ENCODE peak calls at places on chromosome 14, in five cellular contexts. One of them, this sample, is unnamed.

GRCh38 chr14:68607081-68607851 is 185.6 kb downstream of the ZFP36L1 start:
- DNase-seq in stomach: peak
- DNase-seq in CD8-positive, alpha-beta memory T cell: no peak
- DNase-seq in fibroblast of villous mesenchyme: peak
- DNase-seq in effector memory CD4-positive, alpha-beta T cell: no peak
- DNase-seq in this sample: no peak

GRCh38 chr14:84482256-84483071 is 1047.5 kb upstream of the FLRT2 start:
- DNase-seq in stomach: no peak
- DNase-seq in CD8-positive, alpha-beta memory T cell: no peak
- DNase-seq in fibroblast of villous mesenchyme: peak
- DNase-seq in effector memory CD4-positive, alpha-beta T cell: no peak
- DNase-seq in this sample: no peak

GRCh38 chr14:34930591-34931069 is 52.2 kb upstream of the SRP54 start:
- DNase-seq in stomach: no peak
- DNase-seq in CD8-positive, alpha-beta memory T cell: no peak
- DNase-seq in fibroblast of villous mesenchyme: no peak
- DNase-seq in effector memory CD4-positive, alpha-beta T cell: peak
- DNase-seq in this sample: no peak

GRCh38 chr14:36591482-36591881 is 9.1 kb upstream of the NKX2-8 start:
- DNase-seq in stomach: no peak
- DNase-seq in CD8-positive, alpha-beta memory T cell: no peak
- DNase-seq in fibroblast of villous mesenchyme: no peak
- DNase-seq in effector memory CD4-positive, alpha-beta T cell: no peak
- DNase-seq in this sample: no peak

GRCh38 chr14:20327005-20327869 is 5.8 kb downstream of the CCNB1IP1 start:
- DNase-seq in stomach: no peak
- DNase-seq in CD8-positive, alpha-beta memory T cell: no peak
- DNase-seq in fibroblast of villous mesenchyme: peak
- DNase-seq in effector memory CD4-positive, alpha-beta T cell: no peak
- DNase-seq in this sample: no peak

GRCh38 chr14:22428681-22429315 is 160.2 kb downstream of the DAD1 start:
- DNase-seq in stomach: no peak
- DNase-seq in CD8-positive, alpha-beta memory T cell: no peak
- DNase-seq in fibroblast of villous mesenchyme: peak
- DNase-seq in effector memory CD4-positive, alpha-beta T cell: no peak
- DNase-seq in this sample: no peak

GRCh38 chr14:79920180-79920579 is 291.1 kb downstream of the DIO2 start:
- DNase-seq in stomach: no peak
- DNase-seq in CD8-positive, alpha-beta memory T cell: no peak
- DNase-seq in fibroblast of villous mesenchyme: no peak
- DNase-seq in effector memory CD4-positive, alpha-beta T cell: no peak
- DNase-seq in this sample: no peak

GRCh38 chr14:96592591-96593388 is 90.6 kb downstream of the PAPOLA start:
- DNase-seq in stomach: peak
- DNase-seq in CD8-positive, alpha-beta memory T cell: peak
- DNase-seq in fibroblast of villous mesenchyme: peak
- DNase-seq in effector memory CD4-positive, alpha-beta T cell: peak
- DNase-seq in this sample: no peak

GRCh38 chr14:101200008-101200649 is 296.6 kb upstream of the RTL1 start:
- DNase-seq in stomach: no peak
- DNase-seq in CD8-positive, alpha-beta memory T cell: no peak
- DNase-seq in fibroblast of villous mesenchyme: no peak
- DNase-seq in effector memory CD4-positive, alpha-beta T cell: no peak
- DNase-seq in this sample: no peak

GRCh38 chr14:48563465-48563864 is 888.1 kb upstream of the MDGA2 start:
- DNase-seq in stomach: no peak
- DNase-seq in CD8-positive, alpha-beta memory T cell: no peak
- DNase-seq in fibroblast of villous mesenchyme: no peak
- DNase-seq in effector memory CD4-positive, alpha-beta T cell: no peak
- DNase-seq in this sample: no peak

GRCh38 chr14:48333221-48333910 is 658.0 kb upstream of the MDGA2 start:
- DNase-seq in stomach: no peak
- DNase-seq in CD8-positive, alpha-beta memory T cell: no peak
- DNase-seq in fibroblast of villous mesenchyme: no peak
- DNase-seq in effector memory CD4-positive, alpha-beta T cell: no peak
- DNase-seq in this sample: no peak

GRCh38 chr14:54637829-54638446 is 71.0 kb downstream of the SAMD4A start:
- DNase-seq in stomach: no peak
- DNase-seq in CD8-positive, alpha-beta memory T cell: no peak
- DNase-seq in fibroblast of villous mesenchyme: peak
- DNase-seq in effector memory CD4-positive, alpha-beta T cell: no peak
- DNase-seq in this sample: no peak

GRCh38 chr14:38254565-38255407 is 1.1 kb downstream of the CLEC14A start:
- DNase-seq in stomach: peak
- DNase-seq in CD8-positive, alpha-beta memory T cell: no peak
- DNase-seq in fibroblast of villous mesenchyme: peak
- DNase-seq in effector memory CD4-positive, alpha-beta T cell: no peak
- DNase-seq in this sample: no peak

GRCh38 chr14:101561145-101561896 is at the start of gene DIO3:
- DNase-seq in stomach: no peak
- DNase-seq in CD8-positive, alpha-beta memory T cell: no peak
- DNase-seq in fibroblast of villous mesenchyme: peak
- DNase-seq in effector memory CD4-positive, alpha-beta T cell: no peak
- DNase-seq in this sample: no peak

GRCh38 chr14:67221982-67222328 is 19.3 kb upstream of the PALS1 start:
- DNase-seq in stomach: no peak
- DNase-seq in CD8-positive, alpha-beta memory T cell: no peak
- DNase-seq in fibroblast of villous mesenchyme: no peak
- DNase-seq in effector memory CD4-positive, alpha-beta T cell: no peak
- DNase-seq in this sample: no peak

GRCh38 chr14:75578786-75579781 is 664 bp downstream of the FLVCR2 start:
- DNase-seq in stomach: no peak
- DNase-seq in CD8-positive, alpha-beta memory T cell: no peak
- DNase-seq in fibroblast of villous mesenchyme: peak
- DNase-seq in effector memory CD4-positive, alpha-beta T cell: no peak
- DNase-seq in this sample: no peak

GRCh38 chr14:92677087-92677668 is 71.2 kb downstream of the LGMN start:
- DNase-seq in stomach: no peak
- DNase-seq in CD8-positive, alpha-beta memory T cell: no peak
- DNase-seq in fibroblast of villous mesenchyme: no peak
- DNase-seq in effector memory CD4-positive, alpha-beta T cell: no peak
- DNase-seq in this sample: no peak

GRCh38 chr14:74671789-74672188 is 41.1 kb downstream of the AREL1 start:
- DNase-seq in stomach: no peak
- DNase-seq in CD8-positive, alpha-beta memory T cell: no peak
- DNase-seq in fibroblast of villous mesenchyme: no peak
- DNase-seq in effector memory CD4-positive, alpha-beta T cell: no peak
- DNase-seq in this sample: no peak

GRCh38 chr14:101961746-101962502 is 2.4 kb upstream of the DYNC1H1 start:
- DNase-seq in stomach: no peak
- DNase-seq in CD8-positive, alpha-beta memory T cell: no peak
- DNase-seq in fibroblast of villous mesenchyme: no peak
- DNase-seq in effector memory CD4-positive, alpha-beta T cell: no peak
- DNase-seq in this sample: no peak

GRCh38 chr14:104876251-104876699 is 11.2 kb downstream of the CEP170B start:
- DNase-seq in stomach: no peak
- DNase-seq in CD8-positive, alpha-beta memory T cell: no peak
- DNase-seq in fibroblast of villous mesenchyme: peak
- DNase-seq in effector memory CD4-positive, alpha-beta T cell: peak
- DNase-seq in this sample: no peak

GRCh38 chr14:36524874-36525745 is 5.1 kb upstream of the NKX2-1 start:
- DNase-seq in stomach: no peak
- DNase-seq in CD8-positive, alpha-beta memory T cell: no peak
- DNase-seq in fibroblast of villous mesenchyme: peak
- DNase-seq in effector memory CD4-positive, alpha-beta T cell: no peak
- DNase-seq in this sample: peak

GRCh38 chr14:89576132-89576923 is 159.3 kb upstream of the FOXN3 start:
- DNase-seq in stomach: no peak
- DNase-seq in CD8-positive, alpha-beta memory T cell: no peak
- DNase-seq in fibroblast of villous mesenchyme: no peak
- DNase-seq in effector memory CD4-positive, alpha-beta T cell: no peak
- DNase-seq in this sample: no peak

GRCh38 chr14:105931808-105932483 is 405.6 kb downstream of the TMEM121 start:
- DNase-seq in stomach: peak
- DNase-seq in CD8-positive, alpha-beta memory T cell: no peak
- DNase-seq in fibroblast of villous mesenchyme: no peak
- DNase-seq in effector memory CD4-positive, alpha-beta T cell: no peak
- DNase-seq in this sample: no peak

GRCh38 chr14:104746951-104747481 is 5.9 kb upstream of the SIVA1 start:
- DNase-seq in stomach: peak
- DNase-seq in CD8-positive, alpha-beta memory T cell: no peak
- DNase-seq in fibroblast of villous mesenchyme: peak
- DNase-seq in effector memory CD4-positive, alpha-beta T cell: no peak
- DNase-seq in this sample: no peak

GRCh38 chr14:34665785-34666425 is 36.0 kb upstream of the SNX6 start:
- DNase-seq in stomach: no peak
- DNase-seq in CD8-positive, alpha-beta memory T cell: no peak
- DNase-seq in fibroblast of villous mesenchyme: peak
- DNase-seq in effector memory CD4-positive, alpha-beta T cell: peak
- DNase-seq in this sample: no peak

GRCh38 chr14:101834387-101835165 is 73.1 kb downstream of the PPP2R5C start:
- DNase-seq in stomach: peak
- DNase-seq in CD8-positive, alpha-beta memory T cell: no peak
- DNase-seq in fibroblast of villous mesenchyme: peak
- DNase-seq in effector memory CD4-positive, alpha-beta T cell: no peak
- DNase-seq in this sample: no peak

GRCh38 chr14:24398298-24398942 is 383 bp upstream of the NYNRIN start:
- DNase-seq in stomach: no peak
- DNase-seq in CD8-positive, alpha-beta memory T cell: no peak
- DNase-seq in fibroblast of villous mesenchyme: no peak
- DNase-seq in effector memory CD4-positive, alpha-beta T cell: no peak
- DNase-seq in this sample: no peak

GRCh38 chr14:81452766-81453165 is 52.6 kb upstream of the STON2 start:
- DNase-seq in stomach: no peak
- DNase-seq in CD8-positive, alpha-beta memory T cell: no peak
- DNase-seq in fibroblast of villous mesenchyme: no peak
- DNase-seq in effector memory CD4-positive, alpha-beta T cell: no peak
- DNase-seq in this sample: no peak

GRCh38 chr14:57963071-57963470 is 97.2 kb upstream of the SLC35F4 start:
- DNase-seq in stomach: no peak
- DNase-seq in CD8-positive, alpha-beta memory T cell: no peak
- DNase-seq in fibroblast of villous mesenchyme: no peak
- DNase-seq in effector memory CD4-positive, alpha-beta T cell: no peak
- DNase-seq in this sample: no peak

GRCh38 chr14:20989464-20989786 is 355 bp upstream of the METTL17 start:
- DNase-seq in stomach: no peak
- DNase-seq in CD8-positive, alpha-beta memory T cell: no peak
- DNase-seq in fibroblast of villous mesenchyme: no peak
- DNase-seq in effector memory CD4-positive, alpha-beta T cell: no peak
- DNase-seq in this sample: no peak

GRCh38 chr14:89393346-89393745 is 23.7 kb downstream of the FOXN3 start:
- DNase-seq in stomach: no peak
- DNase-seq in CD8-positive, alpha-beta memory T cell: no peak
- DNase-seq in fibroblast of villous mesenchyme: no peak
- DNase-seq in effector memory CD4-positive, alpha-beta T cell: no peak
- DNase-seq in this sample: no peak

GRCh38 chr14:104887623-104888488 is 22.8 kb downstream of the CEP170B start:
- DNase-seq in stomach: no peak
- DNase-seq in CD8-positive, alpha-beta memory T cell: no peak
- DNase-seq in fibroblast of villous mesenchyme: no peak
- DNase-seq in effector memory CD4-positive, alpha-beta T cell: no peak
- DNase-seq in this sample: no peak

GRCh38 chr14:73754911-73755360 is 40.8 kb upstream of the PNMA1 start:
- DNase-seq in stomach: peak
- DNase-seq in CD8-positive, alpha-beta memory T cell: no peak
- DNase-seq in fibroblast of villous mesenchyme: peak
- DNase-seq in effector memory CD4-positive, alpha-beta T cell: no peak
- DNase-seq in this sample: no peak

GRCh38 chr14:92366237-92366636 is 43.3 kb downstream of the SLC24A4 start:
- DNase-seq in stomach: no peak
- DNase-seq in CD8-positive, alpha-beta memory T cell: no peak
- DNase-seq in fibroblast of villous mesenchyme: no peak
- DNase-seq in effector memory CD4-positive, alpha-beta T cell: no peak
- DNase-seq in this sample: no peak

GRCh38 chr14:35167496-35167895 is 45.1 kb downstream of the PRORP start:
- DNase-seq in stomach: no peak
- DNase-seq in CD8-positive, alpha-beta memory T cell: no peak
- DNase-seq in fibroblast of villous mesenchyme: no peak
- DNase-seq in effector memory CD4-positive, alpha-beta T cell: no peak
- DNase-seq in this sample: no peak

GRCh38 chr14:22159049-22159448 is 430.0 kb downstream of the DAD1 start:
- DNase-seq in stomach: no peak
- DNase-seq in CD8-positive, alpha-beta memory T cell: no peak
- DNase-seq in fibroblast of villous mesenchyme: no peak
- DNase-seq in effector memory CD4-positive, alpha-beta T cell: no peak
- DNase-seq in this sample: no peak

GRCh38 chr14:64601571-64601970 is 51.8 kb downstream of the PPP1R36 start:
- DNase-seq in stomach: no peak
- DNase-seq in CD8-positive, alpha-beta memory T cell: no peak
- DNase-seq in fibroblast of villous mesenchyme: no peak
- DNase-seq in effector memory CD4-positive, alpha-beta T cell: no peak
- DNase-seq in this sample: no peak
- H3K4me3 ChIP-seq in stomach: peak
- H3K4me3 ChIP-seq in CD8-positive, alpha-beta memory T cell: no peak
- H3K4me3 ChIP-seq in fibroblast of villous mesenchyme: peak
- H3K4me3 ChIP-seq in effector memory CD4-positive, alpha-beta T cell: no peak
- H3K4me3 ChIP-seq in this sample: no peak

GRCh38 chr14:69680297-69680696 is 68.9 kb downstream of the SUSD6 start:
- DNase-seq in stomach: no peak
- DNase-seq in CD8-positive, alpha-beta memory T cell: no peak
- DNase-seq in fibroblast of villous mesenchyme: no peak
- DNase-seq in effector memory CD4-positive, alpha-beta T cell: no peak
- DNase-seq in this sample: no peak
- H3K4me3 ChIP-seq in stomach: no peak
- H3K4me3 ChIP-seq in CD8-positive, alpha-beta memory T cell: no peak
- H3K4me3 ChIP-seq in fibroblast of villous mesenchyme: no peak
- H3K4me3 ChIP-seq in effector memory CD4-positive, alpha-beta T cell: no peak
- H3K4me3 ChIP-seq in this sample: no peak

GRCh38 chr14:94389731-94390371 is 1.4 kb upstream of the SERPINA1 start:
- DNase-seq in stomach: no peak
- DNase-seq in CD8-positive, alpha-beta memory T cell: no peak
- DNase-seq in fibroblast of villous mesenchyme: no peak
- DNase-seq in effector memory CD4-positive, alpha-beta T cell: no peak
- DNase-seq in this sample: no peak
- H3K4me3 ChIP-seq in stomach: peak
- H3K4me3 ChIP-seq in CD8-positive, alpha-beta memory T cell: no peak
- H3K4me3 ChIP-seq in fibroblast of villous mesenchyme: no peak
- H3K4me3 ChIP-seq in effector memory CD4-positive, alpha-beta T cell: no peak
- H3K4me3 ChIP-seq in this sample: no peak

DNA sequence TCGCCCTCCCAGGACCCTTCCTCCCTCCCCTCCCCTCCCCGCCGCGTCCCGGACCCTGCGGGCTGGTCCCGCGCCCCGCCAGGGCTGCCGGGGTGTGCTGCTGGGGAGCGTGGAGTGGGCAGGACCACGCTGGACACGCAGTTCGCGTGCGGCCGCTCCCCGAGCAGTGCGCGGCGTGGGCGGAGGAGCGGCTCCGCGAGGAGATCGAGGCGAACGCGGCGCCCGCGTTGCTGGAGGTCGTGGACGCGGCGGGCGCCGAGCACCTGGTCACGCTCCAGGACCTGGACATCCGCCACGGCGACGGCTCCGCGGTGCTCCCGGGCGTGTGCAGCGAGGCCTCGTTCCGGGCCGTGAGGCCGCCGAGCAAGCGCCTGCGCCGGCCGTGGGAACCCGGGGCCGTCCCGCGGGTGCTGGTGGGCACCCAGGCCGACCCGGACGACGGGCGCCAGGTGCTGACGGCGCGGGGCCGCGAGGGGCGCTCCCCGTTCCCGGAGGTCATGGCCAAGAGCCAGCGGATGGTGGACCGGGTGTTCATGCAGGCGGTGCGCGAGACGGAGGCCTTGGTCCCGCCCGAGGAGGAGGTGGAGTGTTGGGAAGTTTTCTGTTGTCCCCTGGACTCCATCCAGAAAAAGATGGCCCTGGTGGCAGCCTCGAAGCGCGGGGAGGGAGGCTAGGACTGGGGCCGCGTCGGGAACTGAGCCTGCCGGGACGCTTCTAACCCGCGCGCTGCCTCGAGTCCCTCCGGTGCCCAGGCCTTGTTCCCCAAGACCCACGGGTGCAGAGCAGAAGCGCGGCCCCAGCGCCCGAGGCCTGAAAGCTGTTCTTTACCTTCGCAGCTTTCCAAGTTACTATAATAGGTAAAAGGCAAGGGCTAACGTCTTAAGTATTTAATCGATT is 54.7 kb upstream of the EIF5 start:
- DNase-seq in stomach: no peak
- DNase-seq in CD8-positive, alpha-beta memory T cell: no peak
- DNase-seq in fibroblast of villous mesenchyme: no peak
- DNase-seq in effector memory CD4-positive, alpha-beta T cell: no peak
- DNase-seq in this sample: no peak
- H3K4me3 ChIP-seq in stomach: peak
- H3K4me3 ChIP-seq in CD8-positive, alpha-beta memory T cell: no peak
- H3K4me3 ChIP-seq in fibroblast of villous mesenchyme: peak
- H3K4me3 ChIP-seq in effector memory CD4-positive, alpha-beta T cell: no peak
- H3K4me3 ChIP-seq in this sample: no peak